ENCODE peak calls at places on chromosomes 16 and 17, in four cellular contexts. C is Panc1, S is GM20000, J is transverse colon. R is an unnamed sample.

GRCh38 chr17:74677558-74678466 is 34.9 kb downstream of the CD300LF start:
- DNase-seq in C (no peak), S (no peak), J (no peak), R (no peak)

GRCh38 chr17:35865412-35866355 is 3.0 kb downstream of the HEATR9 start:
- DNase-seq in C (no peak), S (no peak), J (no peak), R (no peak)

GRCh38 chr17:18960241-18960665 is 8.3 kb downstream of the SLC5A10 start:
- DNase-seq in C (no peak), S (no peak), J (no peak), R (no peak)

GRCh38 chr17:57861000-57861736 is 11.3 kb upstream of the MRPS23 start:
- DNase-seq in C (no peak), S (no peak), J (peak; percentile 76), R (no peak)

GRCh38 chr16:27204232-27204915 is 1.0 kb downstream of the KDM8 start:
- DNase-seq in C (no peak), S (no peak), J (no peak), R (no peak)

GRCh38 chr16:14309001-14309886 is 238.1 kb downstream of the MRTFB start:
- DNase-seq in C (no peak), S (peak; percentile 59), J (no peak), R (no peak)

GRCh38 chr17:73018599-73018998 is 73.9 kb downstream of the SLC39A11 start:
- DNase-seq in C (no peak), S (no peak), J (no peak), R (no peak)

GRCh38 chr17:74646231-74646630 is 22.7 kb upstream of the CD300E start:
- DNase-seq in C (peak; percentile 12), S (peak; percentile 60), J (no peak), R (no peak)

DNA sequence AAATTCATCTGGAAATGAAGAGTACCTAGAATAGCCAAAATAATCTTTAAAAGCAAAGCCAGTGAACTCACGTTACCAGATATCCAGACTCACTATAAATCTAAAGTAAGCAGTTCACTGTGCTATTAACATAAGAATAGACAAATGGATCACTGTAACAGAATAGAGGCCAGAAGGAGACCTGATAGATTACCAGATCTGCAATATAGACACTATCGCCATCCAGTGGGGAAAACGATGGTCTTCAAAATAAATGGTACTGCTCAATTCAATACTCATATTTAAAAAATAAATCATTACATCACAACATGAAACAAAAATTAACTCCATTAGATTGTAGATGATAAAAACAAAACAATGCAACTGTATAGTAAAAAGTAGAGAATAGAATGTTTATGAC is 158.6 kb upstream of the CDH8 start:
- DNase-seq in C (no peak), S (no peak), J (no peak), R (no peak)
- TF ChIP-seq CTCF in C (no peak), S (no peak), J (no peak), R (no peak)

DNA sequence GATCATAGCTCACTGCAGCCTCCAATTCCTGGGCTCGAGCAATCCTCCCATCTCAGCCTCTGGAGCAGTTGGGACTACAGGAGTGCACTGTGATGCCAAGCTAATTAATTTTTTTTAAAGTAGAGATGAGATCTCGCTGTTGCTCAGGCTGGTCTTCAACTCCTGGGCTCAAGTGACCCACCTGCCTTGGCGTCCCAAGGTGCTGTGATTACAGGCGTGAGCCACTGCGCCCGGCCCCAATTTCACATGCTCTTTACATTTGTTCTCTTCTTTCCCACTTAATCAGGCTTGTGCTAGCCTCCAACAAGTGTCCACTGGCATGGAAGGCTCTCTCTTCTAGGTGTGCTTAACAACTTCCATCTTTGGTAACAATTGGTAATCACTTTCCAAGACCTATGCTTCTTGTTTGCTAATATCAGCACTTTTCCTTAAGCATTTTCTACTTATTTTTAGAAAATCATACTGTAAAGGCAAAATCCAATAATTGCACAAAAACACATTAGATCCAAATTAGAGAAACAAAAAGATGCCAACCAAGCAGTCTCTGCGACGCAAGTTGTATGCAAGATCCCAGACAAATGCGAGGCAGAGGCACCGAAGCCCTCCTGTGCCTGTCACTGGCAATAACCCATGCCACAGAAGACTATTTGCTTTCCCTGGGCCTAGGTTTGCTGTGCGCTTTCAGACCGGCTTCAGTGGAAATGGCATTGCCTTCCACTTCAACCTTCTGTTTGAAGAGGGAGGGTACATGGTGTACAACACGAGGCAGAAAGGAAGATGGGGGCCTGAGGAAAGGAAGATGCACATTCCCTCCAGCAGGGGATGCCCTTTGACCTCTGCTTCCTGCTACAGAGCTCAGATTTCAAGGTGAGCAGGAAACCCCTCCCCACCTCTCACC is 52.6 kb downstream of the NOS2 start:
- DNase-seq in C (no peak), S (no peak), J (no peak), R (no peak)
- TF ChIP-seq CTCF in C (no peak), S (no peak), J (no peak), R (peak; percentile 4)

DNA sequence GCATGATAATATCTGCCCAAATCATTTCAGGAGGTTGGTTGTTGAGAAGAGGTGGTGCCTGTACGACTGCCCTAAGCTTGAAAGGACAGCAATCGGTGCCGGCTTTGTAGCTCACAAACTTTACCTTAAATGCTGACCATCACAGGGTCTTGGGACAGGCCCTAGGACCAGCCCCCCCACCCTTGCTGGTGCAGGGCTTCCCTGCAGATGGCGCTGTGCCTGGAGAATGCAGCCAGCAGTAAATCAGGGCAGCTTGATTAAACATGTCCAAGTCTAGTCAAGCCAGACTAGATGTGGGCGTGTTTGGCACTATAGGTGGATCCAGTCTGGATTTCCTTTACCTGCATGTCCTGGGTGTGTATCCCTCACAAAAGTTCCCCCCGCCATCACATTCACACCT is 135.5 kb upstream of the CRHR1 start:
- DNase-seq in C (no peak), S (no peak), J (no peak), R (no peak)
- TF ChIP-seq CTCF in C (no peak), S (no peak), J (no peak), R (no peak)

GRCh38 chr16:86243571-86244154 is 266.7 kb upstream of the FOXF1 start:
- DNase-seq in C (no peak), S (no peak), J (no peak), R (no peak)

GRCh38 chr16:86244188-86244587 is 266.1 kb upstream of the FOXF1 start:
- DNase-seq in C (no peak), S (no peak), J (no peak), R (no peak)

GRCh38 chr16:86245895-86246294 is 264.4 kb upstream of the FOXF1 start:
- DNase-seq in C (no peak), S (no peak), J (no peak), R (no peak)

GRCh38 chr16:86244936-86245335 is 265.4 kb upstream of the FOXF1 start:
- DNase-seq in C (no peak), S (no peak), J (no peak), R (no peak)

DNA sequence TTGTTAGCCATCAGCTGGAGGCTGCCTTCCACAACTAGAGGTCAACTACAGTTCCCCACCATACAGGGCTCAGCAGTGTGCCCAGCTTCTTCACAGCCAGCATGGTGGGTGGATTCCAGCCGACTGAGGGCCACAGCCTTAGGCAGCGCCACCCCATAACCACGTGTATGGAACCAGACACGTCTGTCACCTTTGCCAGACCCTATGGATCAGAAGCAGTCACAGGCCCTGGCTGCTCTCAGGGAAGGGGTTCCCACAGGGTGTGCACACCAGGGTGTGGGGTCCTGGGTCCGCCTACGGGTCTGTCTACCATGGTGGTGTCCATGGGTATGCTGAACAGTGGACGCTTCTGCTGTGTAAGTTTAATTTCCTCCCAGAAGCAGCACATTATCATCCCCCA is 265.0 kb upstream of the FOXF1 start:
- DNase-seq in C (no peak), S (no peak), J (no peak), R (no peak)
- TF ChIP-seq CTCF in C (no peak), S (no peak), J (no peak), R (no peak)

GRCh38 chr17:76367647-76368046 is 13.9 kb upstream of the PRPSAP1 start:
- DNase-seq in C (no peak), S (no peak), J (no peak), R (no peak)

GRCh38 chr17:76368545-76368944 is 14.8 kb upstream of the PRPSAP1 start:
- DNase-seq in C (no peak), S (no peak), J (no peak), R (no peak)

GRCh38 chr17:76363107-76363801 is 9.5 kb upstream of the PRPSAP1 start:
- DNase-seq in C (no peak), S (no peak), J (no peak), R (no peak)

GRCh38 chr17:76366247-76366646 is 12.5 kb upstream of the PRPSAP1 start:
- DNase-seq in C (no peak), S (no peak), J (no peak), R (no peak)

DNA sequence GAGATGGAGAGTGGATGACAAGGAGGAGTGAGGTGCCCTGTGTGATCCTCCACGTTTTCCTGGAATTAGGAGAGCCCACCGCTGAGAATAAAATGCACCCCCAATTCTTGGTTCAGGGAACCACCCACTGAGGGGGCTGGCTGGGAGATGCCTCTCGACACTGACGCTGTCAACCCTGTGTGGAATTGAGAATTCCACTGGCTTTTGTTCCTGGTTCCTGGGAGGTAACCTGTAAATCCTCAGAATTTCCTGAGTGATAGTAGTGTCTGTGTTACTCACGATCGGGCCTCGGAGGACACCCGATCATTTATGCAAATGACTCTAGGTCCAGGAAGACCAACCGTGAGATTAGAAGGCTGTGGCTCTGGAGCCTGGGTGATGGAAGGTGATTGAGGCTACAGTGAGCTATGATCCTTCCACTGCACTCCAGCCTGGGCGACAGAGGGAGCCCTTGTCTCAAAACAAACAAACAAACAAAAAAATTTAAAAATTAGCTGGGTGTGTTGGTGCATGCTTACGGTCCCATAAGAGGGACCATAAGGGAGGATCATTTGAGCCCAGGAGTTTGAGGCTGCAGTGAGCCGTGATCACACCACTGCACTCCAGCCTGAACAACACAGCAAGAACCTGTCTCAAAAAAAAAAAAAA is 11.7 kb upstream of the PRPSAP1 start:
- DNase-seq in C (no peak), S (no peak), J (no peak), R (no peak)
- TF ChIP-seq CTCF in C (peak; percentile 83), S (no peak), J (no peak), R (peak; percentile 40)

GRCh38 chr16:20960899-20961298 is 60.3 kb downstream of the LYRM1 start:
- DNase-seq in C (no peak), S (no peak), J (no peak), R (no peak)

GRCh38 chr16:20954574-20954973 is 54.0 kb downstream of the LYRM1 start:
- DNase-seq in C (no peak), S (no peak), J (no peak), R (no peak)

GRCh38 chr16:20957153-20957552 is 56.6 kb downstream of the LYRM1 start:
- DNase-seq in C (no peak), S (no peak), J (no peak), R (no peak)

GRCh38 chr16:20952144-20952797 is 51.7 kb downstream of the LYRM1 start:
- DNase-seq in C (no peak), S (no peak), J (no peak), R (no peak)

DNA sequence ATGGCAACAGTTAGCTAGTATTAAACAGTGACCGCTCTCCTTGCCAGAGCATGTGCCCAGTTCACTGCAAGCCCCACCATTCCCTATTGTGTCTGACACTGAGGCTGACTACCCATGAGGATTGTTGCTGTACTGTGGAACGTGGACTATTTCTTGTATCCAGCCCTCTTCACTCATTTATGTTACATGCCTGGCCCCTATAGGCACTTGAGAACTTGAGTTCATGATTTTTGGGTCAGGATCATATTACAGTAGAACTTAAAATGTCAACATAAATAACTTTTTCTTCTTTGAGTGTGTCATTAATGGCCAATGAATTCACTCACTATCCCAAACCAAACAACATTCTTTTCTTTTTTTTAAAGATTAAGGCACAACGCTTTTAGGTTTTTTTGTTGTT is 55.7 kb downstream of the LYRM1 start:
- DNase-seq in C (no peak), S (no peak), J (no peak), R (no peak)
- TF ChIP-seq CTCF in C (no peak), S (no peak), J (no peak), R (no peak)

DNA sequence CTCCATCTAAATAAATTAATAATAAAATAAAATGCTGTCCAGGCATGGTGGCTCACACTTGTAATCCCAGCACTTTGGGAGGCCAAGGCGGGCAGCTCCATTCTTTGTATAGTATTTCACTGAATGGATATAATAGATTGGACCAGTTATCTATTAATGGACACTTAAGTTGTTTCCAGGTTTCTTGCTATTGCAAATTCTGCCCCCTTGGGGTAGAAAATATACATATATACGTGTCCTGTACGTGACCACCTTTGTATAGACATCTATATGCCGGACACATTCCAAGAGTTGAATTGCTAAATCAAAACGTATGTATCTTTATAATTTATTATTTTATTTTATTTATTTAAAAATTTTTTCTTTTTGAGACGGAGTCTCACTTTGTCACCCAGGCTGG is 3.9 kb upstream of the EXOC7 start:
- DNase-seq in C (no peak), S (no peak), J (no peak), R (no peak)
- TF ChIP-seq CTCF in C (no peak), S (no peak), J (no peak), R (no peak)

R was measured in AG09319.